ENCODE peak calls at places on chromosomes 7 and 10, in ten cellular contexts. Q, W, F, Z, H, E, I, C, R and B are unnamed samples.

GRCh38 chr7:155398944-155399343 is 59.0 kb upstream of the EN2 start:
- DNase-seq in Q (no peak), W (no peak), F (no peak), Z (no peak), H (no peak), E (no peak), I (no peak), C (no peak), R (no peak), B (no peak)

GRCh38 chr7:50119815-50120637 is 27.0 kb upstream of the ZPBP start:
- DNase-seq in Q (no peak), W (no peak), F (no peak), Z (no peak), H (no peak), E (peak), I (no peak), C (peak), R (no peak), B (no peak)

GRCh38 chr10:102712089-102712488 is 2.1 kb downstream of the ARL3 start:
- DNase-seq in Q (no peak), W (no peak), F (no peak), Z (no peak), H (no peak), E (no peak), I (no peak), C (peak), R (no peak), B (no peak)

GRCh38 chr7:12423995-12424745 is 20.5 kb upstream of the VWDE start:
- DNase-seq in Q (no peak), W (no peak), F (no peak), Z (no peak), H (peak), E (no peak), I (no peak), C (no peak), R (no peak), B (no peak)

GRCh38 chr10:129968937-129969527 is 5.0 kb upstream of the EBF3 start:
- DNase-seq in Q (peak), W (peak), F (no peak), Z (no peak), H (peak), E (peak), I (peak), C (peak), R (no peak), B (peak)

GRCh38 chr7:96097802-96098201 is 224.1 kb downstream of the SLC25A13 start:
- DNase-seq in Q (no peak), W (no peak), F (no peak), Z (no peak), H (peak), E (no peak), I (no peak), C (no peak), R (no peak), B (no peak)

GRCh38 chr10:97830064-97830463 is 19.6 kb upstream of the GOLGA7B start:
- DNase-seq in Q (no peak), W (no peak), F (no peak), Z (no peak), H (no peak), E (no peak), I (no peak), C (no peak), R (no peak), B (no peak)

GRCh38 chr7:77330169-77330882 is 85.8 kb downstream of the GSAP start:
- DNase-seq in Q (peak), W (no peak), F (peak), Z (no peak), H (no peak), E (no peak), I (no peak), C (peak), R (no peak), B (no peak)

GRCh38 chr10:80079312-80079613 is 798 bp downstream of the TMEM254 start:
- DNase-seq in Q (no peak), W (no peak), F (no peak), Z (no peak), H (no peak), E (no peak), I (no peak), C (no peak), R (no peak), B (no peak)

GRCh38 chr10:103533827-103534226 is 40.3 kb downstream of the NEURL1 start:
- DNase-seq in Q (no peak), W (no peak), F (no peak), Z (no peak), H (no peak), E (no peak), I (no peak), C (no peak), R (no peak), B (no peak)

GRCh38 chr10:90674927-90675326 is 182.9 kb downstream of the HTR7 start:
- DNase-seq in Q (no peak), W (no peak), F (no peak), Z (no peak), H (peak), E (no peak), I (no peak), C (no peak), R (no peak), B (no peak)